ENCODE peak calls at places on chromosome 19, in four cellular contexts. O is amygdala, M is small intestine, J is HTR-8/SVneo. U is an unnamed sample.

GRCh38 chr19:36139473-36140288 is at the start of gene CAPNS1:
- DNase-seq in O (peak), M (peak), J (peak), U (peak)

GRCh38 chr19:34416021-34416545 is 11.9 kb downstream of the PDCD2L start:
- DNase-seq in O (no peak), J (no peak), M (no peak), U (no peak)

GRCh38 chr19:47230122-47230920 is 678 bp downstream of the BBC3 start:
- DNase-seq in O (no peak), M (no peak), J (no peak), U (peak)

GRCh38 chr19:46040952-46041500 is at the start of gene IGFL4:
- DNase-seq in J (no peak), O (no peak), M (peak), U (no peak)

GRCh38 chr19:38076337-38076736 is 147.7 kb downstream of the DPF1 start:
- DNase-seq in J (no peak), O (no peak), M (no peak), U (no peak)

GRCh38 chr19:10020851-10021250 is 7.6 kb downstream of the RDH8 start:
- DNase-seq in O (no peak), J (no peak), M (no peak), U (no peak)

GRCh38 chr19:6834433-6834832 is 52.9 kb upstream of the ADGRE1 start:
- DNase-seq in O (no peak), M (no peak), J (no peak), U (no peak)

GRCh38 chr19:40265055-40265762 is 19.9 kb downstream of the AKT2 start:
- DNase-seq in J (no peak), O (no peak), M (no peak), U (no peak)

GRCh38 chr19:53549354-53549753 is 11.4 kb downstream of the ZNF331 start:
- DNase-seq in O (no peak), M (no peak), J (no peak), U (no peak)

GRCh38 chr19:10915511-10916091 is 12.8 kb downstream of the YIPF2 start:
- DNase-seq in J (peak), M (no peak), O (no peak), U (no peak)

GRCh38 chr19:53868091-53868891 is 608 bp downstream of the MYADM start:
- DNase-seq in O (no peak), M (peak), J (peak), U (no peak)

GRCh38 chr19:475360-475759 is 14.5 kb upstream of the SHC2 start:
- DNase-seq in O (no peak), J (no peak), M (no peak), U (no peak)

GRCh38 chr19:30102239-30102638 is 160.2 kb downstream of the URI1 start:
- DNase-seq in O (no peak), M (no peak), J (no peak), U (no peak)

GRCh38 chr19:970695-971094 is 13.4 kb upstream of the WDR18 start:
- DNase-seq in J (no peak), O (no peak), M (no peak), U (no peak)

GRCh38 chr19:16367269-16367683 is 42.6 kb downstream of the KLF2 start:
- DNase-seq in J (no peak), M (peak), O (no peak), U (no peak)

GRCh38 chr19:15047680-15048079 is 1.6 kb upstream of the CASP14 start:
- DNase-seq in M (no peak), J (no peak), O (no peak), U (no peak)

GRCh38 chr19:41641879-41642485 is 15.1 kb upstream of the CEACAM4 start:
- DNase-seq in O (no peak), M (peak), J (peak), U (no peak)

GRCh38 chr19:32287811-32288227 is 57.6 kb upstream of the ZNF507 start:
- DNase-seq in M (peak), O (no peak), J (peak), U (peak)

U was measured in dorsolateral prefrontal cortex.